ENCODE peak calls at places on chromosomes 3 and 15, in nine cellular contexts. M, F, H, P, U, Y, Z, W and C are unnamed samples.

GRCh38 chr3:18112976-18113766 is 312.0 kb downstream of the SATB1 start:
- DNase-seq in Y (no peak), H (no peak), F (no peak), W (no peak), Z (no peak), M (no peak), P (no peak), U (no peak), C (no peak)

GRCh38 chr3:66276705-66277274 is 56.0 kb downstream of the SLC25A26 start:
- DNase-seq in F (peak), U (peak), Y (peak), H (no peak), P (peak), W (peak), M (peak), Z (peak), C (peak)

GRCh38 chr3:34256021-34256420 is 457.6 kb downstream of the PDCD6IP start:
- DNase-seq in F (no peak), W (no peak), U (no peak), M (no peak), H (no peak), Z (no peak), P (peak), Y (no peak), C (no peak)

GRCh38 chr3:170961616-170962400 is 53.4 kb upstream of the EIF5A2 start:
- DNase-seq in W (no peak), M (peak), Y (no peak), U (peak), F (peak), P (peak), H (no peak), Z (no peak), C (peak)

GRCh38 chr3:160403028-160403545 is 3.6 kb downstream of the SMC4 start:
- DNase-seq in W (no peak), Z (no peak), U (peak), F (peak), P (no peak), H (no peak), Y (no peak), M (no peak), C (no peak)

GRCh38 chr15:77650285-77650684 is 17.6 kb upstream of the LINGO1 start:
- DNase-seq in H (no peak), W (no peak), Z (peak), P (peak), M (peak), U (no peak), F (no peak), Y (peak), C (no peak)

GRCh38 chr15:38374477-38374876 is 79.5 kb upstream of the FAM98B start:
- DNase-seq in Y (no peak), H (peak), W (no peak), P (no peak), Z (no peak), F (peak), U (no peak), M (no peak), C (no peak)

GRCh38 chr3:198093082-198093679 is 133.2 kb downstream of the LMLN start:
- DNase-seq in Y (no peak), P (no peak), U (no peak), M (no peak), H (no peak), Z (no peak), W (no peak), F (no peak), C (no peak)

GRCh38 chr15:91271565-91272153 is 171.6 kb downstream of the SV2B start:
- DNase-seq in Z (peak), W (peak), M (peak), U (peak), Y (peak), F (peak), P (peak), H (no peak), C (peak)

GRCh38 chr15:60890361-60890991 is 338.6 kb downstream of the RORA start:
- DNase-seq in Y (no peak), M (no peak), U (no peak), Z (no peak), F (no peak), P (no peak), H (no peak), W (no peak), C (no peak)

GRCh38 chr3:13648744-13649096 is 99.8 kb downstream of the FBLN2 start:
- DNase-seq in Z (no peak), H (no peak), P (no peak), F (no peak), W (no peak), M (no peak), U (no peak), Y (no peak), C (no peak)

GRCh38 chr3:72520690-72521308 is 327.4 kb downstream of the SHQ1 start:
- DNase-seq in Z (no peak), U (peak), F (no peak), P (peak), H (no peak), M (no peak), W (no peak), Y (no peak), C (peak)

GRCh38 chr3:193145248-193145647 is 95.8 kb upstream of the PLAAT1 start:
- DNase-seq in U (no peak), Z (no peak), H (no peak), W (no peak), P (no peak), Y (no peak), F (no peak), M (no peak), C (no peak)

GRCh38 chr3:17678116-17678741 is 64.2 kb downstream of the TBC1D5 start:
- DNase-seq in H (no peak), Y (no peak), M (no peak), F (peak), Z (no peak), W (no peak), U (peak), P (no peak), C (no peak)

GRCh38 chr15:74383695-74384565 is 16.5 kb upstream of the CYP11A1 start:
- DNase-seq in P (peak), Y (no peak), Z (no peak), U (peak), F (peak), W (no peak), M (peak), H (no peak), C (no peak)

GRCh38 chr3:108060331-108060730 is 30.5 kb downstream of the CD47 start:
- DNase-seq in H (no peak), W (no peak), Z (no peak), F (no peak), P (no peak), M (no peak), Y (no peak), U (peak), C (no peak)

GRCh38 chr3:128763967-128764366 is 38.0 kb downstream of the RAB7A start:
- DNase-seq in U (no peak), F (no peak), M (no peak), Y (no peak), P (no peak), W (no peak), H (no peak), Z (no peak), C (no peak)

GRCh38 chr3:80668600-80669281 is 900.9 kb upstream of the ROBO1 start:
- DNase-seq in H (no peak), P (peak), F (no peak), U (no peak), Z (no peak), Y (no peak), M (no peak), W (no peak), C (no peak)

GRCh38 chr3:172844428-172844827 is 93.9 kb downstream of the ECT2 start:
- DNase-seq in P (no peak), Z (no peak), M (no peak), U (no peak), Y (no peak), F (no peak), H (no peak), W (no peak), C (no peak)

GRCh38 chr3:57004154-57004730 is 56.2 kb upstream of the SPATA12 start:
- DNase-seq in M (no peak), W (no peak), Z (no peak), Y (no peak), U (no peak), P (no peak), H (no peak), F (no peak), C (no peak)

GRCh38 chr3:136350132-136350531 is 100.0 kb downstream of the PCCB start:
- DNase-seq in Z (no peak), U (peak), F (peak), W (peak), Y (no peak), H (no peak), P (peak), M (no peak), C (peak)

GRCh38 chr3:152270944-152271343 is 2.2 kb downstream of the MBNL1 start:
- DNase-seq in U (no peak), Z (no peak), F (peak), W (no peak), H (no peak), M (no peak), P (no peak), Y (no peak), C (no peak)

GRCh38 chr3:42706721-42707619 is 4.4 kb upstream of the HHATL start:
- DNase-seq in P (no peak), W (peak), Z (no peak), H (peak), M (no peak), U (no peak), F (no peak), Y (no peak), C (no peak)

GRCh38 chr3:31704651-31705179 is 172.0 kb downstream of the STT3B start:
- DNase-seq in W (no peak), U (peak), H (no peak), Z (no peak), Y (peak), M (no peak), F (peak), P (peak), C (peak)

GRCh38 chr15:65094294-65094995 is 17.9 kb downstream of the KBTBD13 start:
- DNase-seq in Y (no peak), U (no peak), P (no peak), Z (no peak), F (no peak), H (no peak), W (no peak), M (no peak), C (no peak)

GRCh38 chr3:94413721-94414106 is 350.9 kb downstream of the NSUN3 start:
- DNase-seq in U (peak), F (peak), W (no peak), Y (no peak), Z (no peak), H (no peak), P (no peak), M (no peak), C (no peak)

GRCh38 chr15:58043192-58043903 is 22.2 kb downstream of the ALDH1A2 start:
- DNase-seq in U (peak), W (no peak), H (peak), M (peak), F (peak), Z (no peak), Y (peak), P (peak), C (no peak)

GRCh38 chr15:96737408-96737807 is 406.9 kb downstream of the NR2F2 start:
- DNase-seq in Z (no peak), P (no peak), H (no peak), Y (no peak), U (no peak), M (no peak), W (no peak), F (no peak), C (no peak)

GRCh38 chr3:85790445-85791030 is 831.7 kb downstream of the CADM2 start:
- DNase-seq in H (no peak), P (no peak), W (no peak), Y (peak), M (no peak), Z (no peak), F (no peak), U (no peak), C (no peak)

DNA sequence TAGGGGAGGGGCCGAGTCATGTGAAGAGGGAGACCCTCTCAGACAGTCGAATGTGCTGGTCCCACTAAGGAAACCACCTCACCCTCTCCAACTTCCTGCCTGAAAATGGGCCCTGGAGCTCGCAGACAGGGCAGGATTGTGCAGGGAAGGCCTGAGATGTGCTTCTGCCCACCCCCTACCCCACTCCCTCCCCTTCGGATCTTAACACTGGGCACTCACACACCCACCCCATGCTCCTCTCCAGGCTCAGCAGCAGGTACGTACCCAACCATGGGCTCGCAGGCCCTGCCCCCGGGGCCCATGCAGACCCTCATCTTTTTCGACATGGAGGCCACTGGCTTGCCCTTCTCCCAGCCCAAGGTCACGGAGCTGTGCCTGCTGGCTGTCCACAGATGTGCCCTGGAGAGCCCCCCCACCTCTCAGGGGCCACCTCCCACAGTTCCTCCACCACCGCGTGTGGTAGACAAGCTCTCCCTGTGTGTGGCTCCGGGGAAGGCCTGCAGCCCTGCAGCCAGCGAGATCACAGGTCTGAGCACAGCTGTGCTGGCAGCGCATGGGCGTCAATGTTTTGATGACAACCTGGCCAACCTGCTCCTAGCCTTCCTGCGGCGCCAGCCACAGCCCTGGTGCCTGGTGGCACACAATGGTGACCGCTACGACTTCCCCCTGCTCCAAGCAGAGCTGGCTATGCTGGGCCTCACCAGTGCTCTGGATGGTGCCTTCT is 20.0 kb downstream of the ATRIP start:
- DNase-seq in U (no peak), F (no peak), W (peak), Y (peak), Z (no peak), M (peak), P (no peak), H (peak), C (no peak)
- H3K4me3 ChIP-seq in U (peak), F (peak), W (peak), Y (no peak), Z (no peak), M (peak), P (no peak), H (peak), C (peak)

GRCh38 chr15:84747423-84748273 is 744 bp upstream of the ZNF592 start:
- DNase-seq in H (peak), Y (peak), Z (peak), P (peak), M (peak), W (peak), U (peak), F (peak), C (no peak)

GRCh38 chr15:84752195-84752594 is 3.8 kb downstream of the ZNF592 start:
- DNase-seq in F (no peak), H (no peak), P (no peak), M (no peak), W (no peak), U (no peak), Y (no peak), Z (no peak), C (no peak)

GRCh38 chr15:84750583-84751092 is 2.2 kb downstream of the ZNF592 start:
- DNase-seq in Y (no peak), H (no peak), F (no peak), W (no peak), U (no peak), Z (no peak), P (no peak), M (peak), C (no peak)

GRCh38 chr15:84749111-84749991 is 959 bp downstream of the ZNF592 start:
- DNase-seq in F (peak), U (peak), M (peak), P (peak), Y (peak), W (peak), H (peak), Z (peak), C (no peak)

DNA sequence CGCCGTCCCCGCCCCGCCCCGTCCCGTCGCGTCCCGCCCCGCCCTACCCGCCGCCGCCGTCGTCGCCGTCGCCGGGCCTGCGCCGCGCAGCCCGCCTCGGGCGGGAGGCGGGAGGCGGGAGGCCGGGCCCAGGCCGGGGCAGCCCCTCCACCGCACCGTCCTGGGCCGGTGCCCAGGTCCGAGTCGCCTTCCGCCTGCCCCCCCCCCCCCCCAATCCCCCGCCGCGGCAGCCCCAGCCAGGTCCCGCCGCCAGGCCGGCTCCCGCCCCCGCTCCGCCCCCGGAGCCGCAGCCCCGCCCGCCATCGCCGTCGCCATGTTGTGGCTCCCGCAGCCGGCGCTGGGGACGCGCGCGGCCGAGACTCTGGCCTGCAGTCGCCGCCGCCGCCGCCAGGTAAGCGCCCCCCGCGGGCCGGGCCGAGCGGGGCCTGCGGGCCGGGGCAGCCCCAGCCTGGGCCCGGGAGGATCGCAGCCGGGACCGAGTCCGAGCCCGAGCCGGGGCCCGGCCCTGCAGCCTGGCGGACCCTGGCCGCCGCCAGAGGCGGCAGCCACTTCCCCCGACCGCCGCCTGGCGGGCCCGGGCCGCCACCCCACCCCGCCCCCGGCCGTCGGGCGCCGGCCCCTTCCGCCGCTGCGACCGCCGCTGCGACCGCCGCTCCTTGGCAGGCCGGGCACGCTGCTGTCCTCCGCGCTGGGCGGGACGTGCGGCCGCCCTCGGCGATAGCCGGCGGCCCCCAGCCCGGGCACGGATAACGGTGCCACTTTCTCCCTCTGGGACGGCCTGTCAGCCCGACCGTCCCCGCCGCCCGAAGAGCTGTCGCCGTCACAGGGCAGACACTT is at the start of gene ZNF592:
- DNase-seq in H (peak), Y (peak), P (peak), F (peak), U (peak), W (peak), Z (peak), M (peak), C (no peak)
- TF ChIP-seq CTCF in H (peak), Y (no peak), P (no peak), F (peak), U (no peak), W (peak), Z (peak), M (peak), C (no peak)

GRCh38 chr3:59769132-59769531 is 719.3 kb upstream of the CFAP20DC start:
- DNase-seq in Z (no peak), F (no peak), P (no peak), W (no peak), Y (no peak), U (no peak), H (no peak), M (no peak), C (no peak)
- H3K4me3 ChIP-seq in Z (no peak), F (no peak), P (no peak), W (no peak), Y (no peak), U (no peak), H (no peak), M (no peak), C (no peak)

GRCh38 chr3:8713901-8714759 is 19.5 kb upstream of the CAV3 start:
- DNase-seq in P (no peak), Y (no peak), H (no peak), U (no peak), Z (peak), F (no peak), M (peak), W (no peak), C (no peak)
- TF ChIP-seq CTCF in P (peak), Y (no peak), H (peak), U (no peak), Z (peak), F (peak), M (peak), W (no peak), C (peak)

DNA sequence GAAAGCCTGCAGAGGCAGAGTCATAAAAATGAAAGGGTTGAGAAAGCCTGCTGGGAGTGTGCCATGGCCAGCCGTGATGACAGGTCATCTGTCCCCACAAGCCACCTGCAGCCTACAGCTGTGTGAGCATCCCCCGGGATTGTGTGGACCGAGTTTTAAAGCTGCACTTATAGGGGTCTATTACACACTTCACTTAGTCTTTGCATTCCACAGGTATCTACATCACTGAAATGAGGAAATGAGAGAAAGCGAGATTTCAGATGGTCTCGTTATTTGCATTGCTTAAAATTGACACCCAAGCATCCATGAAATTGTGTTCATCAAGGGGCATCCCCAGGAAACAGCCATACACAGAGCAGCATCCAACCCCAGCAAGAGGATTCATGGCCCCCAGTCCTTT is 137.6 kb upstream of the TRIM42 start:
- DNase-seq in Y (no peak), M (peak), Z (no peak), P (no peak), H (no peak), F (no peak), W (no peak), U (no peak), C (no peak)
- H3K4me3 ChIP-seq in Y (no peak), M (peak), Z (no peak), P (no peak), H (no peak), F (no peak), W (no peak), U (no peak), C (no peak)

GRCh38 chr3:134752761-134753461 is 42.1 kb upstream of the EPHB1 start:
- DNase-seq in P (no peak), Z (no peak), H (no peak), U (no peak), W (no peak), M (no peak), Y (no peak), F (no peak), C (no peak)

GRCh38 chr3:134751831-134752230 is 43.2 kb upstream of the EPHB1 start:
- DNase-seq in F (peak), P (no peak), U (no peak), W (no peak), M (no peak), Y (no peak), Z (no peak), H (no peak), C (no peak)

GRCh38 chr3:134755821-134756220 is 39.2 kb upstream of the EPHB1 start:
- DNase-seq in U (no peak), W (no peak), P (no peak), M (no peak), Y (no peak), Z (peak), H (no peak), F (no peak), C (no peak)

GRCh38 chr3:134754768-134755559 is 40.1 kb upstream of the EPHB1 start:
- DNase-seq in Z (peak), P (peak), W (no peak), M (peak), Y (peak), U (peak), F (peak), H (peak), C (peak)

GRCh38 chr3:134753999-134754742 is 40.9 kb upstream of the EPHB1 start:
- DNase-seq in W (no peak), U (no peak), H (no peak), F (peak), M (no peak), Y (no peak), P (no peak), Z (peak), C (no peak)
- TF ChIP-seq CTCF in W (no peak), U (no peak), H (peak), F (peak), M (no peak), Y (no peak), P (no peak), Z (no peak), C (no peak)

DNA sequence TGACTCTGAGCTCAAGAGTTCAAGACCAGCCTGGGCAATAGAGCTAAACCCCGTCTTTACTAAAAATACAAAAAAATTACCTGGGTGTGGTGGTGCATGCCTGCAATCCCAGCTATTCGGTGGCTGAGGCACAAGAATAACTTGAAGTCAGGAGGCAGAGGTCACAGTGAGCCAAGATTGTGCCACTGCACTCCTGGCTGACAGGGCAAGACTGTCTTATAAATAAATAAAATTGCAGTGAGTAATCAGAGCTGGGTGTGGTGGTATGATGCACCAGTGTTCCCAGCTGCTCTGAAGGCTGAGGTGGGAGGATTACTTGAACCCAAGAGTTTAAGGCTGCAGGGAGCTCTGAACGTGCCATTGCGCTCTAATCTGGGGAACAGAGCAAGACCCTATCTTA is 55.9 kb upstream of the GCNT3 start:
- DNase-seq in M (no peak), U (peak), Y (no peak), P (no peak), F (peak), Z (no peak), H (no peak), W (no peak), C (no peak)
- H3K4me3 ChIP-seq in M (no peak), U (no peak), Y (no peak), P (no peak), F (no peak), Z (no peak), H (no peak), W (no peak), C (no peak)